ENCODE peak calls at places on chromosomes 3 and 15, in five cellular contexts. S, H, C, R and I are unnamed samples.

GRCh38 chr3:42128526-42128925 is 37.4 kb downstream of the TRAK1 start:
- DNase-seq in S (no peak), H (no peak), C (no peak), R (no peak), I (no peak)

GRCh38 chr3:89025185-89025584 is 82.2 kb upstream of the EPHA3 start:
- DNase-seq in S (no peak), H (no peak), C (no peak), R (no peak), I (no peak)

GRCh38 chr3:149486726-149487125 is 12.2 kb downstream of the TM4SF4 start:
- DNase-seq in S (no peak), H (no peak), C (no peak), R (no peak), I (no peak)

GRCh38 chr3:4758957-4759656 is 220.1 kb upstream of the BHLHE40 start:
- DNase-seq in S (no peak), H (no peak), C (no peak), R (no peak), I (no peak)

GRCh38 chr3:128496602-128497304 is 3.8 kb upstream of the GATA2 start:
- DNase-seq in S (peak), H (no peak), C (peak), R (no peak), I (no peak)

GRCh38 chr3:10628902-10629700 is 123.7 kb upstream of the ATP2B2 start:
- DNase-seq in S (no peak), H (no peak), C (no peak), R (no peak), I (no peak)

GRCh38 chr3:147699175-147699838 is 290.1 kb downstream of the ZIC1 start:
- DNase-seq in S (no peak), H (no peak), C (peak), R (no peak), I (no peak)

GRCh38 chr3:170437696-170438407 is 19.2 kb downstream of the CLDN11 start:
- DNase-seq in S (no peak), H (no peak), C (peak), R (no peak), I (no peak)

GRCh38 chr3:65953301-65953812 is 85.4 kb downstream of the MAGI1 start:
- DNase-seq in S (no peak), H (no peak), C (peak), R (peak), I (peak)

GRCh38 chr15:54917312-54917711 is 279.4 kb downstream of the RSL24D1 start:
- DNase-seq in S (no peak), H (no peak), C (no peak), R (no peak), I (no peak)

GRCh38 chr3:12884104-12884742 is 42.9 kb upstream of the RPL32 start:
- DNase-seq in S (no peak), H (no peak), C (peak), R (no peak), I (no peak)

GRCh38 chr15:74616996-74617395 is 1.4 kb downstream of the CLK3 start:
- DNase-seq in S (no peak), H (no peak), C (no peak), R (no peak), I (no peak)

GRCh38 chr15:43165801-43166325 is 19.3 kb upstream of the CCNDBP1 start:
- DNase-seq in S (no peak), H (no peak), C (no peak), R (no peak), I (no peak)

GRCh38 chr3:126340596-126340942 is 16.6 kb downstream of the KLF15 start:
- DNase-seq in S (peak), H (no peak), C (no peak), R (no peak), I (no peak)

GRCh38 chr3:14806641-14807263 is 12.0 kb upstream of the FGD5 start:
- DNase-seq in S (no peak), H (no peak), C (peak), R (no peak), I (no peak)

GRCh38 chr3:196620228-196620627 is 19.3 kb upstream of the NRROS start:
- DNase-seq in S (no peak), H (peak), C (no peak), R (no peak), I (peak)

GRCh38 chr3:42498034-42498433 is 4.4 kb upstream of the VIPR1 start:
- DNase-seq in S (peak), H (no peak), C (no peak), R (peak), I (no peak)

GRCh38 chr15:98518823-98519561 is 129.3 kb upstream of the IGF1R start:
- DNase-seq in S (no peak), H (peak), C (peak), R (peak), I (no peak)

GRCh38 chr3:109643590-109643989 is 306.2 kb upstream of the DPPA4 start:
- DNase-seq in S (no peak), H (no peak), C (peak), R (no peak), I (no peak)

GRCh38 chr15:28106294-28107110 is 7.4 kb upstream of the OCA2 start:
- DNase-seq in S (no peak), H (no peak), C (no peak), R (no peak), I (no peak)

GRCh38 chr15:74123131-74123429 is 7.3 kb upstream of the ISLR2 start:
- DNase-seq in S (no peak), H (no peak), C (no peak), R (no peak), I (no peak)

GRCh38 chr3:49899815-49900214 is 3.9 kb downstream of the MST1R start:
- DNase-seq in S (no peak), H (no peak), C (no peak), R (no peak), I (no peak)

GRCh38 chr3:177284383-177284881 is 87.2 kb upstream of the TBL1XR1 start:
- DNase-seq in S (no peak), H (no peak), C (peak), R (no peak), I (no peak)

GRCh38 chr3:116663161-116663885 is 46.3 kb upstream of the TUSC7 start:
- DNase-seq in S (no peak), H (no peak), C (no peak), R (no peak), I (no peak)

GRCh38 chr3:126258670-126259069 is 78.3 kb upstream of the ALDH1L1 start:
- DNase-seq in S (no peak), H (no peak), C (no peak), R (no peak), I (no peak)

GRCh38 chr3:128112406-128112968 is 11.1 kb downstream of the RUVBL1 start:
- DNase-seq in S (no peak), H (no peak), C (peak), R (no peak), I (peak)

GRCh38 chr3:139355502-139355901 is 11.7 kb downstream of the MRPS22 start:
- DNase-seq in S (no peak), H (no peak), C (peak), R (no peak), I (no peak)

GRCh38 chr3:16433701-16434151 is 79.8 kb downstream of the RFTN1 start:
- DNase-seq in S (no peak), H (peak), C (no peak), R (no peak), I (no peak)
- TF ChIP-seq CTCF in S (no peak), H (no peak), C (no peak), R (no peak), I (no peak)

GRCh38 chr3:151544164-151544548 is 83.3 kb upstream of the IGSF10 start:
- DNase-seq in S (no peak), H (no peak), C (no peak), R (no peak), I (no peak)
- TF ChIP-seq CTCF in S (no peak), H (no peak), C (no peak), R (no peak), I (no peak)

DNA sequence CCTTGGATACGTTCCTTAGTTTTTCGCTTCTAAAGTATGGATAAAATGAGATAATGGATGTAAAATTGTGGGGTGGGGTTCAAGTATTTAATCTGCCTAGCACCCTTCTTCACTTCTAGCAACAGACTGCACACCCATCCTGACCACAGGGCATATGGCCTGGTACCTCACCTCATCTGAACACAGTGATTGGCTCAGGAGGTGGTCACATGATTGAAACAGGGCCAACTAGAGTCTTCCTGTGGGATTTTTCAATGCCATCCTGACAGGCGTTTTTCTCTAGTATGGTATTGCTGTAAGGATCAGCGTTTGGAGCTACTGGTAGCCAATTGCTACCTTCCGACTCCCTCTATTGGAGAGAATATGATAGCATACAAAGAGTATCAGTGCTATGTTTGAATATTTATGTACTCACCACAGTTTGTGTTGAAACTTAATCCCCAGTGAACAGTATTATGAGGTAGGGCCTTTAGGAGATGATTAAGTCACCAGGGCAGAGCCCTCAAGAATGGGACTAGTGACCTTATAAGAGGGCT is 172.2 kb downstream of the PPM1L start:
- DNase-seq in S (no peak), H (peak), C (no peak), R (no peak), I (no peak)
- TF ChIP-seq CTCF in S (peak), H (peak), C (no peak), R (no peak), I (no peak)

GRCh38 chr3:172276103-172276502 is 172.2 kb downstream of the GHSR start:
- DNase-seq in S (no peak), H (no peak), C (no peak), R (no peak), I (no peak)
- TF ChIP-seq CTCF in S (peak), H (peak), C (no peak), R (no peak), I (no peak)